ENCODE peak calls at places on chromosomes 16 and 17, in six cellular contexts. P is epithelial cell of prostate, L is neuronal stem cell, T is A549, O is heart right ventricle, G is right lobe of liver. F is an unnamed sample.

GRCh38 chr16:55812951-55813350 is 19.9 kb downstream of the CES1 start:
- DNase-seq in T (no peak), P (no peak), O (no peak), L (no peak), G (no peak), F (no peak)

GRCh38 chr16:75222271-75222783 is 3.5 kb downstream of the CTRB1 start:
- DNase-seq in L (no peak), G (no peak), O (no peak), T (no peak), P (no peak), F (no peak)

GRCh38 chr16:12964466-12964865 is 63.1 kb downstream of the SHISA9 start:
- DNase-seq in L (no peak), T (no peak), G (no peak), O (no peak), P (no peak), F (no peak)

GRCh38 chr16:81885976-81886586 is 107.0 kb downstream of the PLCG2 start:
- DNase-seq in L (peak), T (peak), O (no peak), P (no peak), G (no peak), F (no peak)

GRCh38 chr17:64641499-64641898 is 20.6 kb downstream of the SMURF2 start:
- DNase-seq in O (no peak), G (no peak), P (no peak), T (peak), L (no peak), F (no peak)

GRCh38 chr16:51450913-51451312 is 299.8 kb upstream of the SALL1 start:
- DNase-seq in G (peak), L (no peak), O (no peak), P (no peak), T (no peak), F (no peak)

GRCh38 chr17:74424658-74425057 is 7.2 kb upstream of the GPRC5C start:
- DNase-seq in T (no peak), O (peak), P (no peak), G (no peak), L (no peak), F (no peak)

GRCh38 chr16:50152386-50152806 is 710 bp upstream of the TENT4B start:
- DNase-seq in G (peak), L (no peak), T (peak), P (no peak), O (no peak), F (no peak)

GRCh38 chr17:66040402-66040801 is 151.5 kb downstream of the CEP112 start:
- DNase-seq in G (no peak), L (no peak), O (peak), T (peak), P (no peak), F (no peak)

GRCh38 chr17:6507535-6507934 is 48.8 kb downstream of the PITPNM3 start:
- DNase-seq in P (peak), O (no peak), G (no peak), L (no peak), T (peak), F (no peak)

GRCh38 chr16:50331570-50331969 is 37.2 kb downstream of the BRD7 start:
- DNase-seq in P (no peak), O (no peak), L (no peak), G (no peak), T (no peak), F (no peak)

GRCh38 chr17:48048321-48049140 is at the start of gene NFE2L1:
- DNase-seq in O (peak), T (peak), L (no peak), P (no peak), G (peak), F (peak)

GRCh38 chr16:27816561-27816960 is 247.0 kb downstream of the GSG1L start:
- DNase-seq in P (no peak), O (no peak), G (no peak), L (no peak), T (no peak), F (peak)

GRCh38 chr17:21301593-21302550 is 17.4 kb downstream of the MAP2K3 start:
- DNase-seq in O (no peak), G (no peak), L (no peak), T (no peak), P (no peak), F (no peak)

GRCh38 chr16:73228649-73229048 is 180.7 kb upstream of the ZFHX3 start:
- DNase-seq in L (no peak), O (no peak), G (no peak), P (no peak), T (no peak), F (no peak)

GRCh38 chr17:64784353-64784798 is 122.3 kb upstream of the SMURF2 start:
- DNase-seq in T (no peak), P (no peak), L (no peak), O (no peak), G (no peak), F (no peak)

GRCh38 chr16:48370234-48370633 is 15.0 kb downstream of the SIAH1 start:
- DNase-seq in O (no peak), G (no peak), P (no peak), L (no peak), T (no peak), F (no peak)

GRCh38 chr17:39095309-39095686 is 56.1 kb downstream of the PLXDC1 start:
- DNase-seq in L (no peak), T (no peak), O (no peak), G (no peak), P (no peak), F (no peak)

GRCh38 chr16:87586201-87586782 is 16.0 kb upstream of the JPH3 start:
- DNase-seq in L (no peak), P (no peak), T (no peak), G (no peak), O (no peak), F (no peak)

GRCh38 chr16:84144301-84144858 is 597 bp downstream of the HSDL1 start:
- DNase-seq in G (peak), P (no peak), O (peak), T (peak), L (no peak), F (no peak)

GRCh38 chr16:86727131-86727530 is 148.8 kb downstream of the FOXL1 start:
- DNase-seq in T (no peak), G (no peak), L (no peak), P (no peak), O (no peak), F (no peak)

GRCh38 chr17:6666077-6666521 is 14.5 kb downstream of the C17orf100 start:
- DNase-seq in L (peak), G (peak), T (peak), P (no peak), O (peak), F (peak)

GRCh38 chr17:21418446-21419298 is 42.5 kb downstream of the KCNJ12 start:
- DNase-seq in T (no peak), G (no peak), L (no peak), P (no peak), O (no peak), F (no peak)

GRCh38 chr17:67511012-67511411 is 133.9 kb downstream of the PITPNC1 start:
- DNase-seq in O (no peak), P (no peak), G (no peak), T (no peak), L (no peak), F (no peak)

GRCh38 chr16:983044-984030 is 1.8 kb downstream of the SOX8 start:
- DNase-seq in O (no peak), G (no peak), P (no peak), L (no peak), T (peak), F (peak)

GRCh38 chr16:88928405-88929375 is 48.3 kb downstream of the CBFA2T3 start:
- DNase-seq in G (no peak), T (no peak), O (no peak), P (no peak), L (no peak), F (no peak)

GRCh38 chr17:68033636-68034451 is 1.7 kb upstream of the KPNA2 start:
- DNase-seq in O (no peak), L (peak), P (no peak), G (no peak), T (peak), F (no peak)

GRCh38 chr16:84015399-84015798 is 27.2 kb downstream of the SLC38A8 start:
- DNase-seq in G (no peak), P (no peak), O (no peak), L (no peak), T (no peak), F (no peak)

GRCh38 chr16:54597222-54597621 is 310.6 kb upstream of the IRX3 start:
- DNase-seq in G (no peak), P (no peak), T (no peak), O (no peak), L (no peak), F (no peak)

GRCh38 chr17:36463916-36464764 is 22.3 kb upstream of the ZNHIT3 start:
- DNase-seq in P (peak), O (peak), T (peak), G (peak), L (peak), F (no peak)

GRCh38 chr17:35715416-35715815 is 16.0 kb upstream of the RASL10B start:
- DNase-seq in G (no peak), O (no peak), T (no peak), L (peak), P (no peak), F (no peak)

GRCh38 chr16:14007460-14007859 is 63.7 kb upstream of the MRTFB start:
- DNase-seq in G (no peak), T (peak), L (no peak), P (no peak), O (no peak), F (no peak)

GRCh38 chr17:64217249-64217652 is 45.8 kb downstream of the TEX2 start:
- DNase-seq in L (no peak), O (no peak), T (no peak), P (no peak), G (no peak), F (peak)

GRCh38 chr16:84532299-84532724 is 27.9 kb upstream of the MEAK7 start:
- DNase-seq in P (no peak), G (no peak), L (peak), O (peak), T (peak), F (peak)

GRCh38 chr17:3890893-3891219 is 2.0 kb downstream of the CAMKK1 start:
- DNase-seq in T (no peak), O (no peak), P (no peak), L (no peak), G (no peak), F (no peak)

GRCh38 chr16:698911-699671 is 6.5 kb downstream of the FBXL16 start:
- DNase-seq in L (no peak), O (no peak), P (no peak), T (no peak), G (no peak), F (no peak)

GRCh38 chr16:59684911-59685310 is 950.8 kb upstream of the GOT2 start:
- DNase-seq in T (no peak), G (no peak), O (no peak), L (no peak), P (no peak), F (no peak)

DNA sequence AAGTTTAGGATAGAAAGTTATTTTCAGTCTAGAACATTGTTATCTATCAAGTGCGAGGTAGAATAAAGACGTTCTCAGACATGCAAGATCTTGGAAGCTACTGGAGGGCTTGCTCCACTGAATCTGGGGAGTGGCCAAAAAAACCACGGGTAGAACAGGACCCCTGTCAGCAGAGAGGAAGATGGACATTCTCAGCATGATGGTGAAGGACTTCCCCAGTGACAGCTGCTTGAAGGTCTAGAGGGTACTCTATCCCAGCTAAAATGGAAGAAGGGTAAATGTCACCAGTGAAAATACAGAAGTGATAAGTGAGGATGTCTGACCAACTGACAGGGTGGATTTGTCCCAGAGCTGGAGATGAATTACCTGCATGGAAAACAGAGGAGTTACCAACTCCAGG is 10.1 kb downstream of the TNFRSF13B start:
- DNase-seq in O (no peak), P (no peak), G (no peak), T (no peak), L (no peak), F (no peak)
- H3K27ac ChIP-seq in O (no peak), P (no peak), G (no peak), T (no peak), L (no peak), F (no peak)

GRCh38 chr17:80845863-80846671 is 145.6 kb upstream of the CHMP6 start:
- DNase-seq in L (no peak), G (peak), T (no peak), O (no peak), P (no peak), F (no peak)
- H3K27ac ChIP-seq in L (no peak), G (no peak), T (no peak), O (no peak), P (no peak), F (no peak)

DNA sequence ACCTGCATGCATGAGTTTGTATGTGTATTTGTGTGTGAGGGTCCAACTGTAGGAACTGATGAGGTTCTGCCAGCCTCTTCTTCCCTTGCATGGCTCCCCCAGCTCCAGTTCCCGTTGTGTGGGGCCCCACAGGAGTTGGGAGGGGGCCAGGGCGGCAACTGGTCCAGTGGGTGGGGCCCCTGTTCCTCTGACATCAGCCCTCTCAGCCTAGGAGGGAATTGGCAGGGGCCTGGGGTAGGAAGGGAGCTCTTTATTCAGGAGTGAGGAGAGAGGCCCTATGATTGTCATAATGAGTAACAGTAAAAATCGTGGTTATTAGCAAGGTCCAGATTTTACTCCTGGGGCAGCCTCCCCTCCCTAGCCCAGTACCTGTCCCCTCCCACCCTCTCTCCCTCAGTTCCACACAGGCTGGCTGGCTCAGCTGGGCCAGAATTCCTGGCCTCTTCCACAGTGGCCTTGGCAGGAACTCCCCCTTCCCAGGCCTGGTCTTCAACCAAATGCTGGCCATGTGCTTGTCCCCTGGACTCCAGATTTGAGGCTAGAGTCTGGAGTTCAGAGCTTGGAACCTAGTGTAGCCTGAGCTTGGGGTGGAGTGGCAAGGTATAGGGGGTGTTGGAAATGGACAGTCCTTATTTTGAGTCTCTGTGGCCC is 18.9 kb downstream of the RARA start:
- DNase-seq in G (no peak), T (no peak), P (no peak), O (peak), L (no peak), F (no peak)
- H3K27ac ChIP-seq in G (peak), T (peak), P (no peak), O (peak), L (no peak), F (no peak)

DNA sequence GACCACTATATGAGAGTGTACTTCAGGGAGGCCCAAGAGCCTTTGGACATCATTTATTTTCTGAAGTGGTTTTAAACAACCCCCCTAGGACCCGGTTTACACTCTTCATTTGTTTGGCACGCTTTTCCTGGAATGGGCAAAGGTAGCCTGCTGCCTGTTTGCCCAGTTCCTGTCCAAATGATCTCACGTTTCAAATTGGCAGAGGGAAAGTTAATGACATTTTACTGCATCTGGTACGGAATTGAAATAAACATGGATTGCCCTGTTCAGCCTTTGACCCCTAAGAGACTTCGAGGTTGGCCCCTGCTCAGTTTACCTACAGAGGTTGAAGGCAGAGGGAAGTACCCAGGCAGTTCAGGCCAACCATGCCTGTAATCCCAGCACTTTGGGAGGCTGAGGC is 5.8 kb upstream of the RPRML start:
- DNase-seq in T (no peak), L (no peak), P (no peak), O (no peak), G (peak), F (no peak)
- H3K27ac ChIP-seq in T (no peak), L (no peak), P (no peak), O (peak), G (peak), F (no peak)

GRCh38 chr16:56860226-56861020 is 4.6 kb upstream of the SLC12A3 start:
- DNase-seq in O (no peak), G (no peak), P (no peak), L (no peak), T (no peak), F (no peak)
- H3K27ac ChIP-seq in O (no peak), G (no peak), P (no peak), L (no peak), T (peak), F (no peak)

DNA sequence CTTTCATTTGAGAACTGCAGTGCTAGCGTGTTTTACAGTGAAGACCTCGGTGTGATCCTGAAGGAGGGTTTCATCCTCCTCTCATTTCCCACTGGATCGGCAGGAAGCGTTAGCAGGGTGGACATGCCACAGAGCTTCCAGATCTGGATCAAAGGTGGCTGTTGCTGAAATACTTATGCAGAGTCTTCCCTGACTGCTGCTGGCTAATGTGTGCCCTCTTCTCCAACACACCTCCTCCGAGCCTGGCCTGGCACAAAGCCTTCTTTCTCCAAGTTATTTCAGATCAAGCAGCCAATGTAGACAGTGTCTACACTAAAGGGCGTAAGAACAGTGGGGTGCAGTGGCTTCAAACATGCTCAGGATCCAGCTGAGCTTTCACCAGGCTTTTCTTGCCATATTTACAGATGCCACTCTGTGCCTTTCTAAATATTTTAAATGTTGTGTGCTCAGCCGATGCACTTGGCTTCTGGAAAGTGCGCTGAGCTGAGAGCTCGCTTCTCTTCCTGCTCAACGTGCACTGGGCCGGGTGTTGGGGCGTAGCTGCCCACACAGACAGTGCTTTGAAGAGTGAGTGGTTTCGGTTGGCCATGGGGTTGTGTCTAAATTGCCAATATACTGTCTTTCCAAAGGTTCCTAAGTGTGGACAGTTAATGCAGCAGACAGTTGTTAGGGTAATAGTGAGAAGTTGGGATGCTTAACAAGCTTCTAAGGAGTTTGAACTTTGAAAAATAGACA is 2.1 kb downstream of the ZNF750 start:
- DNase-seq in P (no peak), T (no peak), G (no peak), L (no peak), O (no peak), F (no peak)
- H3K27ac ChIP-seq in P (peak), T (no peak), G (peak), L (no peak), O (peak), F (no peak)

GRCh38 chr16:67961551-67961957 is 6.9 kb downstream of the SLC12A4 start:
- DNase-seq in P (peak), O (peak), G (peak), L (no peak), T (no peak), F (no peak)

GRCh38 chr16:67964477-67965131 is 3.8 kb downstream of the SLC12A4 start:
- DNase-seq in T (no peak), O (no peak), P (no peak), L (no peak), G (no peak), F (no peak)

GRCh38 chr16:67963325-67964321 is 4.8 kb downstream of the SLC12A4 start:
- DNase-seq in T (no peak), G (no peak), O (peak), P (no peak), L (no peak), F (peak)

GRCh38 chr16:67959930-67960329 is 8.5 kb downstream of the SLC12A4 start:
- DNase-seq in G (no peak), P (no peak), T (no peak), O (no peak), L (no peak), F (no peak)

GRCh38 chr16:67962135-67962534 is 6.3 kb downstream of the SLC12A4 start:
- DNase-seq in O (no peak), L (no peak), T (no peak), P (no peak), G (no peak), F (no peak)
- H3K27ac ChIP-seq in O (peak), L (no peak), T (no peak), P (peak), G (no peak), F (no peak)